ENCODE peak calls at places on chromosomes 11 and 22, in four cellular contexts. A is psoas muscle, P is transverse colon, Q is colonic mucosa. E is an unnamed sample.

GRCh38 chr11:107785401-107785800 is 73.2 kb downstream of the SLC35F2 start:
- DNase-seq in A (no peak), P (no peak), Q (no peak), E (no peak)

GRCh38 chr22:36086170-36086490 is 57.5 kb upstream of the RBFOX2 start:
- DNase-seq in A (no peak), P (no peak), Q (peak; percentile 23), E (no peak)

GRCh38 chr11:705646-706438 is at the start of gene EPS8L2:
- DNase-seq in A (peak; percentile 34), P (peak; percentile 89), Q (peak; percentile 92), E (no peak)

GRCh38 chr11:3155691-3156258 is 9.3 kb downstream of the OSBPL5 start:
- DNase-seq in A (peak; percentile 16), P (peak; percentile 6), Q (no peak), E (no peak)

GRCh38 chr11:27497284-27497866 is 9.2 kb downstream of the LIN7C start:
- DNase-seq in A (no peak), P (no peak), Q (no peak), E (no peak)

GRCh38 chr11:27085115-27085514 is 44.5 kb downstream of the BBOX1 start:
- DNase-seq in A (no peak), P (no peak), Q (no peak), E (no peak)

GRCh38 chr11:21476588-21476987 is 716.3 kb upstream of the ANO5 start:
- DNase-seq in A (no peak), P (no peak), Q (no peak), E (no peak)

GRCh38 chr11:22192289-22192641 is 620 bp upstream of the ANO5 start:
- DNase-seq in A (no peak), P (peak; percentile 43), Q (peak; percentile 57), E (no peak)

GRCh38 chr22:39148727-39149535 is 3.5 kb downstream of the CBX7 start:
- DNase-seq in A (peak; percentile 72), P (peak; percentile 72), Q (peak; percentile 50), E (no peak)

GRCh38 chr11:34026432-34026831 is 25.1 kb upstream of the CAPRIN1 start:
- DNase-seq in A (no peak), P (no peak), Q (no peak), E (no peak)

GRCh38 chr22:47297261-47298016 is 535.0 kb downstream of the TBC1D22A start:
- DNase-seq in A (no peak), P (no peak), Q (no peak), E (peak; percentile 74)

GRCh38 chr11:3855808-3856491 is 486 bp downstream of the STIM1 start:
- DNase-seq in A (peak; percentile 63), P (peak; percentile 57), Q (peak; percentile 56), E (no peak)

GRCh38 chr11:82557274-82557673 is 176.4 kb downstream of the FAM181B start:
- DNase-seq in A (no peak), P (peak; percentile 28), Q (no peak), E (no peak)

GRCh38 chr11:33329705-33330329 is 72.6 kb downstream of the HIPK3 start:
- DNase-seq in A (no peak), P (peak; percentile 50), Q (peak; percentile 53), E (no peak)

GRCh38 chr22:37284807-37285355 is 2.6 kb downstream of the CYTH4 start:
- DNase-seq in A (peak; percentile 51), P (peak; percentile 63), Q (peak; percentile 36), E (no peak)

GRCh38 chr22:38967451-38968450 is 10.3 kb downstream of the APOBEC3A start:
- DNase-seq in A (peak; percentile 31), P (peak; percentile 59), Q (no peak), E (no peak)

GRCh38 chr11:68867067-68867466 is 25.4 kb upstream of the CPT1A start:
- DNase-seq in A (no peak), P (no peak), Q (no peak), E (no peak)

GRCh38 chr11:80383655-80384054 is 942.8 kb upstream of the TENM4 start:
- DNase-seq in A (no peak), P (peak; percentile 15), Q (peak; percentile 27), E (no peak)

GRCh38 chr11:65572356-65573043 is at the start of gene FAM89B:
- DNase-seq in A (peak; percentile 93), P (peak; percentile 95), Q (peak; percentile 97), E (no peak)

GRCh38 chr22:32534252-32535215 is 59.9 kb downstream of the FBXO7 start:
- DNase-seq in A (no peak), P (peak; percentile 39), Q (peak; percentile 56), E (no peak)

GRCh38 chr22:38879961-38880360 is 7.9 kb upstream of the CBX6 start:
- DNase-seq in A (no peak), P (no peak), Q (no peak), E (no peak)

GRCh38 chr11:133742388-133742787 is 102.9 kb downstream of the SPATA19 start:
- DNase-seq in A (no peak), P (no peak), Q (no peak), E (no peak)

GRCh38 chr11:31770011-31770410 is 41.1 kb downstream of the PAX6 start:
- DNase-seq in A (no peak), P (no peak), Q (no peak), E (no peak)

GRCh38 chr11:2533642-2534115 is 88.9 kb downstream of the KCNQ1 start:
- DNase-seq in A (peak; percentile 78), P (peak; percentile 68), Q (peak; percentile 60), E (no peak)

GRCh38 chr11:57484141-57484710 is 23.9 kb downstream of the RTN4RL2 start:
- DNase-seq in A (no peak), P (no peak), Q (no peak), E (no peak)

GRCh38 chr11:77823775-77824174 is 2.8 kb downstream of the AAMDC start:
- DNase-seq in A (no peak), P (no peak), Q (no peak), E (no peak)

GRCh38 chr22:33841281-33842005 is 78.8 kb downstream of the LARGE1 start:
- DNase-seq in A (no peak), P (no peak), Q (no peak), E (no peak)

GRCh38 chr11:6705905-6706535 is 22.9 kb upstream of the MRPL17 start:
- DNase-seq in A (no peak), P (peak; percentile 37), Q (peak; percentile 47), E (no peak)

GRCh38 chr11:64868904-64869570 is 9.4 kb downstream of the EHD1 start:
- DNase-seq in A (peak; percentile 70), P (no peak), Q (no peak), E (no peak)

GRCh38 chr11:129368889-129369672 is 6.6 kb upstream of the BARX2 start:
- DNase-seq in A (no peak), P (no peak), Q (no peak), E (no peak)

GRCh38 chr11:103920449-103920848 is 116.0 kb upstream of the DDI1 start:
- DNase-seq in A (no peak), P (no peak), Q (no peak), E (no peak)

GRCh38 chr11:56160217-56160616 is at the start of gene OR8K5:
- DNase-seq in A (no peak), P (no peak), Q (no peak), E (no peak)

GRCh38 chr11:83063073-83063754 is 8.5 kb downstream of the RAB30 start:
- DNase-seq in A (no peak), P (no peak), Q (no peak), E (no peak)

GRCh38 chr11:95076416-95076815 is 9.7 kb downstream of the SRSF8 start:
- DNase-seq in A (no peak), P (no peak), Q (no peak), E (no peak)

GRCh38 chr11:64305691-64306562 is 603 bp downstream of the ESRRA start:
- DNase-seq in A (peak; percentile 71), P (peak; percentile 89), Q (peak; percentile 94), E (no peak)

GRCh38 chr11:70477607-70478006 is 79.3 kb downstream of the CTTN start:
- DNase-seq in A (no peak), P (no peak), Q (no peak), E (no peak)

GRCh38 chr11:73040046-73040445 is 102.1 kb downstream of the FCHSD2 start:
- DNase-seq in A (no peak), P (no peak), Q (no peak), E (no peak)

GRCh38 chr22:24707477-24707816 is 67.1 kb downstream of the PIWIL3 start:
- DNase-seq in A (no peak), P (peak; percentile 21), Q (peak; percentile 32), E (no peak)

GRCh38 chr11:1075341-1075911 is 752 bp downstream of the MUC2 start:
- DNase-seq in A (peak; percentile 14), P (no peak), Q (no peak), E (no peak)

GRCh38 chr22:20785415-20785814 is 11.5 kb downstream of the SERPIND1 start:
- DNase-seq in A (no peak), P (no peak), Q (no peak), E (no peak)
- H3K27ac ChIP-seq in A (no peak overlapping the region), P (no peak overlapping the region), Q (no peak overlapping the region), E (no peak overlapping the region)

GRCh38 chr11:46348986-46349401 is 1.7 kb downstream of the DGKZ start:
- DNase-seq in A (no peak), P (peak; percentile 46), Q (no peak), E (no peak)
- TF ChIP-seq CTCF in A (no peak), P (no peak), Q (no peak), E (no peak)

GRCh38 chr11:111419641-111420327 is 40.7 kb upstream of the POU2AF1 start:
- DNase-seq in A (no peak), P (no peak), Q (no peak), E (no peak)
- H3K27ac ChIP-seq in A (no peak overlapping the region), P (peak overlapping the region; percentile 63), Q (no peak overlapping the region), E (no peak overlapping the region)

DNA sequence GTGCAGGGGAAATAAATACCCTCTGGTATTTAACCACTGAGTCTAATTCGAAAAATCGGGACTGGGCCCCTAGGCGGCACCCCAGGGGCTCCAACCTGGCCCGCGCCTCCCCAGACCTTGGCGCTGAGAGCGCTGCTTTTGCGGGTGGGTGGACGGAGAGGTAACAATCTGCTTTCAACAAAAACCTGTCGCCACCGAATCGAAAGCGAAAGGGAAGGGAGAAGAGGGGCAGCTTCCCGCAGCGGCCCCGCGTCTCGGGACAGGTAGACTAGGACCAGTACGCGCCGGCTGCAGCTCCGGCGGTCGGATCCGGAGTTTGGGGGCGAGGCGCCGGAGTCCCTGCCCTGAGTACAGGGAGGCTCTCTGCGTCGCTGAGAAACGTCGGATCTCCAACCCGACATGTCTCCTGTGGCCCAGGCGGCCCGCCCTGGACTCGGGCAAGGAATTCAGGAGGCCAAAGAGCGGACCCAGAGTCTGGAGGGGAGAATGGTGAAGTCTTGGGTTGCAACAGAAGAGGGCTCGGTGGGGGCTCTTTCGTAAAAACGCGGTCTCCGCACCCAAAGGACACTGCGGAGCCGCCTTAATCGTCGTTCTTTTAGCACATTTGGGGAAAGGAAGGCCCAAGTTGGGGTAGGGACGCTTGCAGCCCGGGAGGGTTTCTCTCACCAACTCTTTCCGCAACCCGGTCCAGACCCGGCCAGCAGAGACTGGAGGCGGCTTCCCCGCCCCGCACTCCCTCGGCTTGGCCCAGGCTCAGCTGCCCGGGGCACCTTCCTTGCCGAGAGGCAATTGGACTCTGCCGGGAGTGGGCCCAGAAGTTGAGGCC is 4.1 kb downstream of the ALX4 start:
- DNase-seq in A (no peak), P (peak; percentile 20), Q (peak; percentile 27), E (no peak)
- TF ChIP-seq CTCF in A (no peak), P (no peak), Q (no peak), E (no peak)